ENCODE peak calls at places on chromosomes 13 and 19, in eight cellular contexts. O is NCI-H1105; I is aorta; W is stimulated activated CD4-positive, alpha-beta T cell treated with anti-CD3 and anti-CD28 coated beads, Interleukin-4, amount 100 ng/mL, for 24 hours; R is putamen; H is cardiac muscle cell; M is OCI-LY7; C is T-helper 2 cell. U is an unnamed sample.

GRCh38 chr13:34347784-34348573 is 530.0 kb downstream of the RFC3 start:
- DNase-seq in O (no peak), I (no peak), W (no peak), R (no peak), H (no peak), M (no peak), C (no peak), U (no peak)

GRCh38 chr13:52665325-52665724 is 12.7 kb downstream of the SUGT1 start:
- DNase-seq in O (no peak), I (no peak), W (no peak), R (no peak), H (peak), M (peak), C (no peak), U (no peak)

GRCh38 chr19:55809381-55810058 is 22.3 kb downstream of the NLRP11 start:
- DNase-seq in O (peak), I (peak), W (peak), R (peak), H (no peak), M (peak), C (no peak), U (peak)

GRCh38 chr19:45506246-45506990 is 861 bp upstream of the VASP start:
- DNase-seq in O (peak), I (peak), W (peak), R (peak), H (peak), M (peak), C (peak), U (peak)

GRCh38 chr19:15464394-15465385 is at the start of gene RASAL3:
- DNase-seq in O (no peak), I (peak), W (peak), R (no peak), H (no peak), M (peak), C (peak), U (no peak)

GRCh38 chr19:38850976-38851621 is 1.3 kb upstream of the HNRNPL start:
- DNase-seq in O (no peak), I (peak), W (peak), R (peak), H (no peak), M (no peak), C (no peak), U (no peak)

GRCh38 chr13:42967660-42968059 is 24.4 kb downstream of the EPSTI1 start:
- DNase-seq in O (no peak), I (no peak), W (no peak), R (no peak), H (no peak), M (no peak), C (no peak), U (no peak)

GRCh38 chr13:38395505-38395803 is 45.8 kb downstream of the UFM1 start:
- DNase-seq in O (no peak), I (no peak), W (no peak), R (no peak), H (no peak), M (no peak), C (no peak), U (no peak)

GRCh38 chr19:51687791-51688664 is 5.1 kb upstream of the SPACA6 start:
- DNase-seq in O (no peak), I (peak), W (no peak), R (peak), H (peak), M (no peak), C (no peak), U (no peak)

GRCh38 chr19:29694166-29694565 is 20.9 kb downstream of the C19orf12 start:
- DNase-seq in O (no peak), I (peak), W (no peak), R (no peak), H (no peak), M (no peak), C (no peak), U (no peak)

GRCh38 chr13:28181413-28181812 is 43.1 kb downstream of the PAN3 start:
- DNase-seq in O (no peak), I (no peak), W (no peak), R (no peak), H (no peak), M (no peak), C (no peak), U (no peak)

GRCh38 chr19:16249826-16250434 is 52.2 kb downstream of the AP1M1 start:
- DNase-seq in O (no peak), I (no peak), W (no peak), R (no peak), H (no peak), M (no peak), C (no peak), U (no peak)

GRCh38 chr19:32676186-32676894 is 692 bp downstream of the RGS9BP start:
- DNase-seq in O (no peak), I (peak), W (no peak), R (no peak), H (peak), M (no peak), C (no peak), U (no peak)

GRCh38 chr19:43777163-43777700 is 3.5 kb downstream of the KCNN4 start:
- DNase-seq in O (peak), I (peak), W (peak), R (no peak), H (no peak), M (peak), C (no peak), U (no peak)

GRCh38 chr19:38661996-38662395 is 14.5 kb downstream of the ACTN4 start:
- DNase-seq in O (no peak), I (no peak), W (no peak), R (no peak), H (no peak), M (no peak), C (no peak), U (no peak)

GRCh38 chr13:42740753-42741152 is 40.6 kb upstream of the FAM216B start:
- DNase-seq in O (no peak), I (peak), W (no peak), R (no peak), H (no peak), M (no peak), C (no peak), U (no peak)

GRCh38 chr13:113886561-113887112 is 22.8 kb upstream of the GAS6 start:
- DNase-seq in O (no peak), I (no peak), W (no peak), R (no peak), H (no peak), M (no peak), C (no peak), U (no peak)

GRCh38 chr13:42041684-42042035 is 6.8 kb upstream of the DGKH start:
- DNase-seq in O (peak), I (peak), W (peak), R (no peak), H (peak), M (peak), C (no peak), U (peak)

GRCh38 chr13:28316129-28316528 is 177.8 kb downstream of the PAN3 start:
- DNase-seq in O (no peak), I (no peak), W (no peak), R (no peak), H (no peak), M (no peak), C (no peak), U (no peak)

GRCh38 chr19:55353803-55354697 is 469 bp downstream of the COX6B2 start:
- DNase-seq in O (peak), I (peak), W (peak), R (no peak), H (peak), M (peak), C (peak), U (peak)

GRCh38 chr13:98351636-98352035 is 174.6 kb upstream of the RNF113B start:
- DNase-seq in O (no peak), I (no peak), W (no peak), R (no peak), H (no peak), M (no peak), C (no peak), U (no peak)

GRCh38 chr13:30153871-30154426 is 153.4 kb downstream of the KATNAL1 start:
- DNase-seq in O (no peak), I (no peak), W (no peak), R (no peak), H (peak), M (no peak), C (no peak), U (no peak)

GRCh38 chr19:58408152-58409009 is at the start of gene ZNF584:
- DNase-seq in O (peak), I (peak), W (peak), R (peak), H (peak), M (peak), C (peak), U (peak)

GRCh38 chr13:27007166-27007565 is 164.4 kb downstream of the USP12 start:
- DNase-seq in O (peak), I (no peak), W (no peak), R (no peak), H (no peak), M (no peak), C (no peak), U (no peak)

GRCh38 chr19:40253611-40254092 is 27.2 kb upstream of the CCNP start:
- DNase-seq in O (no peak), I (no peak), W (no peak), R (no peak), H (no peak), M (no peak), C (no peak), U (no peak)

GRCh38 chr19:47430041-47430802 is 10.9 kb upstream of the MEIS3 start:
- DNase-seq in O (no peak), I (peak), W (peak), R (no peak), H (peak), M (no peak), C (no peak), U (no peak)

GRCh38 chr13:109744512-109745051 is 41.8 kb downstream of the IRS2 start:
- DNase-seq in O (peak), I (no peak), W (no peak), R (no peak), H (no peak), M (no peak), C (no peak), U (no peak)

GRCh38 chr19:4229179-4229931 is at the start of gene EBI3:
- DNase-seq in O (no peak), I (peak), W (peak), R (no peak), H (peak), M (no peak), C (peak), U (no peak)

GRCh38 chr13:88754141-88754540 is 1083.0 kb downstream of the SLITRK5 start:
- DNase-seq in O (no peak), I (no peak), W (no peak), R (peak), H (no peak), M (no peak), C (no peak), U (no peak)

GRCh38 chr13:25762288-25762687 is 289.5 kb downstream of the SHISA2 start:
- DNase-seq in O (no peak), I (no peak), W (no peak), R (no peak), H (no peak), M (no peak), C (no peak), U (no peak)

GRCh38 chr19:50380767-50381166 is 3.4 kb upstream of the POLD1 start:
- DNase-seq in O (no peak), I (no peak), W (no peak), R (no peak), H (peak), M (no peak), C (no peak), U (no peak)